ENCODE peak calls at places on chromosomes 3 and 15, in five cellular contexts. I is heart right ventricle, Z is tibial artery, W is cardiac fibroblast, M is IMR-90. L is an unnamed sample.

GRCh38 chr3:100963041-100963440 is 30.2 kb downstream of the ABI3BP start:
- DNase-seq in M (no peak), Z (no peak), W (no peak), I (no peak), L (no peak)

GRCh38 chr3:37218206-37218605 is 43.8 kb upstream of the LRRFIP2 start:
- DNase-seq in W (no peak), Z (no peak), I (peak; percentile 34), M (no peak), L (no peak)

GRCh38 chr3:29581311-29581710 is 300.4 kb downstream of the RBMS3 start:
- DNase-seq in I (no peak), Z (no peak), M (peak; percentile 72), W (no peak), L (peak; percentile 41)

GRCh38 chr15:100515758-100516157 is 13.0 kb downstream of the CERS3 start:
- DNase-seq in Z (no peak), W (no peak), I (no peak), M (no peak), L (no peak)

GRCh38 chr15:57865294-57865693 is 158.8 kb downstream of the POLR2M start:
- DNase-seq in Z (no peak), W (no peak), M (no peak), I (no peak), L (no peak)

GRCh38 chr3:105823149-105823866 is 45.5 kb downstream of the CBLB start:
- DNase-seq in I (no peak), Z (no peak), W (peak; percentile 83), M (peak; percentile 98), L (peak; percentile 91)

GRCh38 chr3:142298626-142299025 is 73.2 kb upstream of the GK5 start:
- DNase-seq in Z (no peak), W (no peak), M (no peak), I (no peak), L (no peak)

GRCh38 chr3:4986611-4987373 is 7.6 kb downstream of the BHLHE40 start:
- DNase-seq in I (peak; percentile 97), Z (peak; percentile 99), W (peak; percentile 99), M (peak; percentile 98), L (peak; percentile 97)

GRCh38 chr15:99982662-99983061 is 249.4 kb upstream of the LYSMD4 start:
- DNase-seq in I (no peak), M (no peak), W (no peak), Z (no peak), L (no peak)

GRCh38 chr15:71294251-71294635 is 179.0 kb downstream of the THSD4 start:
- DNase-seq in I (no peak), Z (no peak), M (no peak), W (no peak), L (no peak)
- H3K4me3 ChIP-seq in I (no peak overlapping the region), Z (no peak overlapping the region), M (no peak overlapping the region), W (no peak overlapping the region), L (no peak overlapping the region)

GRCh38 chr3:108554913-108555571 is 34.2 kb downstream of the CIP2A start:
- DNase-seq in I (no peak), W (no peak), Z (no peak), M (no peak), L (no peak)
- TF ChIP-seq CTCF in I (no peak), W (no peak), Z (no peak), M (no peak), L (no peak)

DNA sequence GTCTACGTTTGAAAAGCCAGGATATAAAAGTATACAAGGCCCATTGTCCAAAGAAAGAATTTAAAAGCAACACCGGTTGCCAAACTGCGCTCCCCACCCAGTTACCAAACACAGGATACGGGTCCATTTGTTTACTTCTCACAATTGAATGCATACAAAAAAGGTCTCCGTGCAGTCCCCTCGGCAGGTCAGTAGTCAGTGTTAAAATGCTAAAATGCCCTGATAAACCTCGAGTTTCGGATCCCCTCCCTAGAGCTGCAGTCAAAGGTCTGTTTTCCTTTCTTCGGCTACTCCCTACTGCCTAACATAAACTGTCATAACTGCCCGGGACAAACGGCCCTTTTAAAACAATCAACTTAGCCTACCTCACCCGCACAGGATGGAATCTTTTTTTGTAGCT is 534.6 kb downstream of the FOXP1 start:
- DNase-seq in I (no peak), Z (no peak), W (no peak), M (no peak), L (no peak)
- H3K4me3 ChIP-seq in I (no peak overlapping the region), Z (no peak overlapping the region), W (no peak overlapping the region), M (no peak overlapping the region), L (no peak overlapping the region)

GRCh38 chr3:32147935-32148334 is 41.5 kb downstream of the GPD1L start:
- DNase-seq in I (no peak), M (no peak), W (peak; percentile 12), Z (no peak), L (peak; percentile 24)
- TF ChIP-seq CTCF in I (no peak), M (peak; percentile 6), W (no peak), Z (no peak), L (no peak)